ENCODE peak calls at places on chromosomes 11 and 22, in six cellular contexts. F, H, U, R, V and Z are unnamed samples.

GRCh38 chr11:63841554-63841953 is 2.6 kb downstream of the MARK2 start:
- DNase-seq in H (no peak), F (no peak), V (peak), U (no peak), R (no peak), Z (no peak)

GRCh38 chr11:1749787-1750351 is 526 bp downstream of the IFITM10 start:
- DNase-seq in V (peak), R (no peak), F (no peak), U (no peak), H (no peak), Z (no peak)

GRCh38 chr22:49209452-49210195 is 618.0 kb downstream of the BRD1 start:
- DNase-seq in F (no peak), V (no peak), H (peak), U (no peak), R (no peak), Z (no peak)

GRCh38 chr11:119144825-119145476 is 3.9 kb upstream of the ABCG4 start:
- DNase-seq in H (no peak), F (peak), V (peak), R (peak), U (peak), Z (peak)

GRCh38 chr22:48358886-48359612 is 1468.6 kb downstream of the BRD1 start:
- DNase-seq in F (no peak), V (no peak), U (no peak), R (no peak), H (no peak), Z (no peak)

GRCh38 chr22:50271519-50271970 is 1.4 kb upstream of the MAPK11 start:
- DNase-seq in V (peak), F (peak), U (peak), R (peak), H (no peak), Z (no peak)

GRCh38 chr11:78651923-78652602 is 77.4 kb upstream of the NARS2 start:
- DNase-seq in H (no peak), U (no peak), R (no peak), V (no peak), F (no peak), Z (no peak)

GRCh38 chr11:2577071-2578005 is 122.5 kb downstream of the KCNQ1OT1 start:
- DNase-seq in R (no peak), V (no peak), U (no peak), F (peak), H (peak), Z (no peak)

GRCh38 chr22:26884921-26885320 is 227.5 kb downstream of the MIAT start:
- DNase-seq in V (no peak), U (no peak), R (no peak), F (no peak), H (no peak), Z (no peak)

GRCh38 chr11:77151804-77152513 is 23.9 kb downstream of the MYO7A start:
- DNase-seq in H (no peak), R (no peak), F (no peak), U (no peak), V (peak), Z (no peak)

GRCh38 chr22:50657925-50658324 is 14.7 kb upstream of the SHANK3 start:
- DNase-seq in U (no peak), R (no peak), V (no peak), F (no peak), H (no peak), Z (no peak)

GRCh38 chr11:73759520-73760065 is 1.3 kb downstream of the RAB6A start:
- DNase-seq in R (no peak), V (peak), F (no peak), H (no peak), U (no peak), Z (no peak)

GRCh38 chr11:75797116-75797515 is 17.9 kb upstream of the UVRAG start:
- DNase-seq in U (no peak), H (no peak), V (no peak), R (no peak), F (no peak), Z (no peak)

GRCh38 chr22:44909241-44909640 is 100.6 kb downstream of the PHF21B start:
- DNase-seq in U (no peak), V (no peak), H (peak), F (no peak), R (no peak), Z (no peak)

GRCh38 chr11:10181811-10182210 is 112.2 kb downstream of the SBF2 start:
- DNase-seq in V (peak), H (no peak), U (peak), R (no peak), F (no peak), Z (no peak)

GRCh38 chr11:108872781-108873291 is 208.0 kb downstream of the DDX10 start:
- DNase-seq in U (no peak), V (peak), H (no peak), F (no peak), R (no peak), Z (no peak)

GRCh38 chr22:24834845-24835570 is 29.0 kb downstream of the SGSM1 start:
- DNase-seq in H (no peak), R (no peak), V (peak), F (no peak), U (no peak), Z (no peak)

GRCh38 chr22:37326726-37327125 is 44.4 kb downstream of the CYTH4 start:
- DNase-seq in R (no peak), H (no peak), U (no peak), F (no peak), V (no peak), Z (no peak)

GRCh38 chr11:61011239-61011870 is 39.9 kb downstream of the CD6 start:
- DNase-seq in U (no peak), F (no peak), H (no peak), R (no peak), V (no peak), Z (no peak)

GRCh38 chr11:113096661-113097060 is 135.4 kb downstream of the NCAM1 start:
- DNase-seq in V (no peak), R (no peak), U (no peak), F (no peak), H (no peak), Z (no peak)

GRCh38 chr11:8060801-8061554 is 20.0 kb upstream of the TUB start:
- DNase-seq in R (no peak), F (no peak), H (no peak), V (peak), U (no peak), Z (no peak)

GRCh38 chr11:59437770-59438169 is 1.5 kb downstream of the OR5A1 start:
- DNase-seq in H (no peak), U (no peak), V (no peak), R (no peak), F (no peak), Z (no peak)

GRCh38 chr22:48724899-48725298 is 1102.8 kb downstream of the BRD1 start:
- DNase-seq in V (no peak), H (peak), U (no peak), R (no peak), F (no peak), Z (no peak)

GRCh38 chr11:62876712-62877111 is 4.0 kb upstream of the SLC3A2 start:
- DNase-seq in H (no peak), F (no peak), R (no peak), U (no peak), V (no peak), Z (no peak)

GRCh38 chr11:62804310-62805043 is 763 bp downstream of the NXF1 start:
- DNase-seq in F (no peak), R (no peak), H (no peak), U (no peak), V (peak), Z (no peak)

GRCh38 chr11:30326114-30326783 is 3.3 kb downstream of the ARL14EP start:
- DNase-seq in F (no peak), H (no peak), R (no peak), V (peak), U (no peak), Z (no peak)

GRCh38 chr22:35842954-35843353 is 125.3 kb downstream of the APOL5 start:
- DNase-seq in U (no peak), F (no peak), V (peak), R (peak), H (no peak), Z (no peak)

GRCh38 chr11:27059431-27059830 is 18.8 kb downstream of the BBOX1 start:
- DNase-seq in V (no peak), H (no peak), U (no peak), R (no peak), F (no peak), Z (no peak)

GRCh38 chr11:93775289-93775688 is 8.8 kb upstream of the MED17 start:
- DNase-seq in H (no peak), U (no peak), R (peak), F (no peak), V (peak), Z (no peak)

GRCh38 chr11:76622481-76623094 is 48.0 kb downstream of the LRRC32 start:
- DNase-seq in R (no peak), H (no peak), V (no peak), U (no peak), F (no peak), Z (no peak)

GRCh38 chr22:28947125-28947524 is 63.8 kb downstream of the ZNRF3 start:
- DNase-seq in U (no peak), F (no peak), H (no peak), V (no peak), R (no peak), Z (no peak)

GRCh38 chr11:123564225-123564624 is 90.2 kb downstream of the SCN3B start:
- DNase-seq in R (no peak), H (no peak), F (no peak), U (no peak), V (no peak), Z (no peak)

GRCh38 chr11:65856689-65857499 is 1.1 kb downstream of the CFL1 start:
- DNase-seq in R (peak), V (peak), F (peak), H (peak), U (peak), Z (peak)
- TF ChIP-seq CTCF in R (no peak), V (no peak), F (no peak), H (no peak), U (no peak), Z (no peak)

GRCh38 chr11:97516688-97517087 is 1126.9 kb downstream of the JRKL start:
- DNase-seq in U (no peak), H (no peak), V (no peak), F (no peak), R (no peak), Z (no peak)
- TF ChIP-seq CTCF in U (no peak), H (no peak), V (peak), F (no peak), R (no peak), Z (no peak)

GRCh38 chr11:129374081-129374992 is 1.3 kb upstream of the BARX2 start:
- DNase-seq in H (no peak), R (no peak), V (no peak), F (no peak), U (no peak), Z (no peak)
- TF ChIP-seq CTCF in H (no peak), R (no peak), V (no peak), F (no peak), U (no peak), Z (no peak)

GRCh38 chr11:57430946-57431345 is 4.0 kb upstream of the SLC43A3 start:
- DNase-seq in V (no peak), R (no peak), H (no peak), F (no peak), U (no peak), Z (no peak)
- TF ChIP-seq CTCF in V (no peak), R (peak), H (no peak), F (no peak), U (no peak), Z (no peak)

DNA sequence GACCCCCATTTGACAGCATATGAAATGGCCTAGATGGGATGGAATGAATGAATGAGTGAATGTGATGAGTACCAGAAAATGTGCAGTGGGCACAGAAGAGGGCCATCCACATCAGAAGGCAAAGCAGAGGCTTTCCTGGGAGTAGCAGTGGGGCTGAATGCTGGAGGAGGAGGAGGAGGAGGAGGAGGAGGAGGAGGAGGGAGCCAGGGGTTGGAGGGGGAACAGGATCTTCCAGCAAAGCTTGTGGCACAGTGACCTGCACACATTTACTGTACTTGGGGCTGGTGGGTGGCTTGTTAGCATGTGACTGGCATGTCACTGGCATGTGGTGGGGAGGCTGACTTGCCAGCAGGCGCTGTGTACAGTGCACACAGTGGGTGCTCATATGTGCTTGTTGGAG is 9.5 kb downstream of the SEPTIN3 start:
- DNase-seq in F (no peak), H (no peak), U (no peak), R (no peak), V (no peak), Z (no peak)
- TF ChIP-seq CTCF in F (no peak), H (no peak), U (no peak), R (no peak), V (no peak), Z (no peak)

GRCh38 chr11:38818720-38819119 is 2220.7 kb upstream of the RAG2 start:
- DNase-seq in V (peak), F (no peak), U (no peak), H (no peak), R (no peak), Z (no peak)

GRCh38 chr11:38819986-38820385 is 2221.9 kb upstream of the RAG2 start:
- DNase-seq in F (no peak), R (no peak), V (no peak), U (no peak), H (no peak), Z (no peak)

DNA sequence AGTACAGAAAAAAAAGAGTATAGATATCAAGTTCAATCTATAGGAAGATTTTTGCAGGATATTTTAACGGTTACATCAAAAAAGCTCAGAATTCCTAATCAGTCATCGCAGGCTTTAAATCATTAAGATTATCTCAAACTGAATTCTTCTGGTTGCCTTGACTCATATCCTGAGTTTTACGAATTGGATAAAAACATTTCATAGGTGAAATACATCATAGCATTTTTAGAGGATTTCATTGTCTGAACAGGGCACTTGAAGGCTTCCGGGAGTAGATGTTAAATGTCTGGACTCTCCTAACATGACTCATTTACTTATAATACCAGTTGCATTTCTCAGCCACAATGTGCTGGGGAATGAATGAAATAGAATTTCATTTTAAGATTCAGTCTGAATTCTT is 2216.6 kb upstream of the RAG2 start:
- DNase-seq in F (no peak), R (no peak), H (no peak), U (no peak), V (peak), Z (no peak)
- TF ChIP-seq CTCF in F (no peak), R (no peak), H (no peak), U (no peak), V (no peak), Z (no peak)

DNA sequence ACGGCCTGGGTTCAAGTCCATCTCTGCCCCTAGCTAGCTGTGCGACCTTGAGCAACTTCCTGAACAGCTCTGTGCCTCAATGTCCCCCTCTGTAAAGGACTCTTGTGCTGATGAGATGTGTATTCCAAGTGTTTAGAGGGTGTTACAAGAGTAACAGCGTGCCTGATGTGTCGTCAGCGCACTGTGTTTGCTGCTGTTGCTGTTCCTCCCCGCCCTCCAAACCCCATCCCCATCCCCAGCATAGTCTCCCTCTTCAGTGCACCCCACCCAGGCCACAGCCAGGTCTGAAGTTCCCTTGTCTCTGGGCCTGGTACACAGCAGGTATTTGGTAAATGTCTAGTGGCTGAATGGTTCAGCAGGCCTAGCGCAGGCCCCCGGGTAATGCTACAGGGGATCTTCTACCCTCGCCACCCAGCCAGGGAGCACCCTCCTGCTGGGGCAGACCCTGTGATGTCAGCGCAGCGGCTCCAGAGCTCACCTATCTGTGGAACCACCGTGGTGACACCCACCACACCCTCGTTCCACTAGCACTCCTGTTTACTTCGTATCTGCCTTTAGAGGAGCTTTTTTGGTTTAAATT is 10.3 kb downstream of the CBX7 start:
- DNase-seq in F (no peak), V (no peak), U (no peak), H (peak), R (no peak), Z (no peak)
- TF ChIP-seq CTCF in F (no peak), V (no peak), U (no peak), H (no peak), R (no peak), Z (no peak)

GRCh38 chr11:20243974-20244373 is 83.7 kb upstream of the DBX1 start:
- DNase-seq in H (no peak), V (peak), F (no peak), U (no peak), R (no peak), Z (no peak)
- TF ChIP-seq CTCF in H (peak), V (peak), F (peak), U (no peak), R (peak), Z (no peak)

GRCh38 chr11:103671143-103671651 is 365.2 kb upstream of the DDI1 start:
- DNase-seq in F (no peak), V (no peak), H (no peak), R (no peak), U (no peak), Z (no peak)
- TF ChIP-seq CTCF in F (no peak), V (peak), H (no peak), R (no peak), U (no peak), Z (no peak)

GRCh38 chr11:87281496-87281895 is 243.8 kb downstream of the TMEM135 start:
- DNase-seq in R (peak), V (peak), H (no peak), U (no peak), F (no peak), Z (no peak)
- TF ChIP-seq CTCF in R (peak), V (peak), H (no peak), U (no peak), F (peak), Z (no peak)